ENCODE peak calls at places on chromosome 10, in six cellular contexts. U is GM23338; H is lung; M is fibroblast of lung; S is CD8-positive, alpha-beta T cell; I is aorta. P is an unnamed sample.

GRCh38 chr10:44973323-44974081 is 5.1 kb downstream of the DEPP1 start:
- DNase-seq in I (peak; percentile 46), H (no peak), S (no peak), M (no peak), U (peak; percentile 64), P (no peak)

GRCh38 chr10:85977642-85978041 is 389.0 kb downstream of the GRID1 start:
- DNase-seq in S (no peak), U (no peak), M (no peak), I (no peak), H (no peak), P (no peak)

GRCh38 chr10:4074559-4075407 is 289.8 kb upstream of the KLF6 start:
- DNase-seq in U (no peak), M (no peak), S (no peak), I (no peak), H (no peak), P (no peak)

GRCh38 chr10:97053285-97053684 is 132.5 kb downstream of the SLIT1 start:
- DNase-seq in H (no peak), I (no peak), M (no peak), U (no peak), S (no peak), P (no peak)

GRCh38 chr10:19816420-19817250 is at the start of gene PLXDC2:
- DNase-seq in M (peak; percentile 66), S (no peak), I (peak; percentile 81), U (peak; percentile 61), H (peak; percentile 52), P (no peak)

GRCh38 chr10:13893926-13894325 is 307.2 kb downstream of the PRPF18 start:
- DNase-seq in I (no peak), H (no peak), M (no peak), S (no peak), U (peak; percentile 44), P (no peak)

GRCh38 chr10:78973901-78974408 is 94.8 kb upstream of the ZMIZ1 start:
- DNase-seq in H (peak; percentile 69), U (peak; percentile 90), S (peak; percentile 70), I (peak; percentile 74), M (peak; percentile 66), P (no peak)

GRCh38 chr10:48656241-48656921 is 28.3 kb upstream of the WDFY4 start:
- DNase-seq in U (peak; percentile 92), I (peak; percentile 95), M (peak; percentile 91), S (peak; percentile 87), H (peak; percentile 92), P (peak; percentile 65)

GRCh38 chr10:21184216-21184615 is 287.1 kb upstream of the NEBL start:
- DNase-seq in M (peak; percentile 48), U (no peak), S (no peak), I (no peak), H (no peak), P (peak; percentile 16)

GRCh38 chr10:133445751-133446708 is 7.7 kb upstream of the SCART1 start:
- DNase-seq in H (peak; percentile 25), M (no peak), I (peak; percentile 43), U (no peak), S (no peak), P (no peak)

GRCh38 chr10:44383749-44384600 is 922 bp downstream of the CXCL12 start:
- DNase-seq in U (peak; percentile 63), H (no peak), M (peak; percentile 42), I (peak; percentile 62), S (peak; percentile 37), P (no peak)

GRCh38 chr10:94403034-94403822 is 887 bp downstream of the TBC1D12 start:
- DNase-seq in H (peak; percentile 72), S (peak; percentile 49), M (peak; percentile 70), U (peak; percentile 62), I (peak; percentile 79), P (peak; percentile 39)

GRCh38 chr10:59757966-59758365 is 4.7 kb upstream of the MRLN start:
- DNase-seq in S (no peak), U (no peak), M (peak; percentile 10), H (no peak), I (no peak), P (peak; percentile 2)

GRCh38 chr10:95133016-95133752 is 60.9 kb upstream of the ACSM6 start:
- DNase-seq in H (peak; percentile 88), I (peak; percentile 75), U (peak; percentile 96), S (peak; percentile 71), M (peak; percentile 79), P (peak; percentile 7)

GRCh38 chr10:50544857-50545429 is 78.8 kb downstream of the SGMS1 start:
- DNase-seq in H (no peak), M (no peak), S (no peak), I (no peak), U (no peak), P (no peak)

GRCh38 chr10:21257919-21258318 is 267.6 kb downstream of the SKIDA1 start:
- DNase-seq in I (no peak), H (no peak), U (no peak), M (no peak), S (no peak), P (no peak)

GRCh38 chr10:81884856-81885255 is 9.9 kb downstream of the NRG3 start:
- DNase-seq in I (no peak), H (no peak), S (no peak), M (no peak), U (no peak), P (no peak)

GRCh38 chr10:68727146-68727545 is 6.1 kb downstream of the CCAR1 start:
- DNase-seq in M (no peak), I (no peak), U (no peak), H (no peak), S (no peak), P (no peak)
- H3K36me3 ChIP-seq in M (peaks cover 17% of the 10 kb centered on the region), I (peaks cover 5% of the 10 kb centered on the region), U (peaks cover 78% of the 10 kb centered on the region), H (peaks cover 28% of the 10 kb centered on the region), S (peaks cover 28% of the 10 kb centered on the region), P (peaks cover 2% of the 10 kb centered on the region)

GRCh38 chr10:14904864-14905263 is 26.2 kb downstream of the SUV39H2 start:
- DNase-seq in S (no peak), H (no peak), U (no peak), I (no peak), M (no peak), P (no peak)
- H3K36me3 ChIP-seq in S (peaks cover 18% of the 10 kb centered on the region), H (peaks cover 8% of the 10 kb centered on the region), U (peaks cover 52% of the 10 kb centered on the region), I (no peaks in the 10 kb centered on the region), M (peaks cover 8% of the 10 kb centered on the region), P (no peaks in the 10 kb centered on the region)

DNA sequence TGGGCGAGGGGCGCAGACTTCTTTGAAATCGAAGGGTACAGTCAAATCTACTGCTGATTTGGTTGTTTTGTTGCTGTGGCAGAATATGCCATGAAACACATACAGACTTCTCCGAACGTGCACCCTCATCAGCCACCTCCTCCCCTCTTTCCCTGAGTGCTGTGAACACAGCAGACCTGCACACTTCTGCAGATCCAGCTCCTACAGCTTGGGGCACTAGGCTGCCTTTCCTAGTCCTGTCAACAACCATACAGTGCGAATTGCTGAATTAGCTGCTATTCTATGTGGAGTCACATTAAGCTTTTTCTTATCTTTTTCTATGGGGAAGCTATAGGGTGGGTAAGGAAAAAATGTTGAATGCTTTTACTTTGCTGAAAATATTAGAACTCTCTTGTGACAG is 57.5 kb downstream of the COL17A1 start:
- DNase-seq in I (no peak), H (no peak), U (peak; percentile 70), S (no peak), M (peak; percentile 31), P (no peak)
- H3K36me3 ChIP-seq in I (peaks cover 3% of the 10 kb centered on the region), H (peaks cover 27% of the 10 kb centered on the region), U (no peaks in the 10 kb centered on the region), S (peaks cover 26% of the 10 kb centered on the region), M (peaks cover 7% of the 10 kb centered on the region), P (no peaks in the 10 kb centered on the region)

GRCh38 chr10:100216006-100216405 is 13.4 kb downstream of the CHUK start:
- DNase-seq in H (no peak), I (no peak), M (no peak), S (no peak), U (no peak), P (no peak)
- H3K36me3 ChIP-seq in H (peaks cover 20% of the 10 kb centered on the region), I (peaks cover 2% of the 10 kb centered on the region), M (peaks cover 4% of the 10 kb centered on the region), S (peaks cover 18% of the 10 kb centered on the region), U (peaks cover 49% of the 10 kb centered on the region), P (no peaks in the 10 kb centered on the region)

DNA sequence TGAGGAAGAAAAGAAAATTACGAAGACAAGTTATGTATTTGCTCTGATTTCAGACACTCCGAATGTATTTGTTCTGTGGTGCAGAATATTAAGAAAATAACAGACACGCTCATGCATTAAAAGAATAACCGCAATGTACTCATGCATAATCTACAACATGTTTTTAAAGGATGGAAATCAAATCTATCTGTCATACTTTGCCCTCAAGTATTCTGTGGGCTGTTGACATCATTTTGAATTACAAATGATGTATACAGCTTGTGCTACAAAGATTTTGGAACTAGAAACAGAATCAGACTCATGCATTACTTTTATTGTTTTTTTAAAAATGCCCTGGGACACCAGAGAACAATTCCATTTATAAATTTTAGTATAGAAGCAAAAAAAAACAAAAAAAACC is 69.9 kb downstream of the APBB1IP start:
- DNase-seq in S (no peak), U (no peak), I (no peak), H (no peak), M (no peak), P (no peak)
- H3K36me3 ChIP-seq in S (peaks cover 17% of the 10 kb centered on the region), U (no peaks in the 10 kb centered on the region), I (no peaks in the 10 kb centered on the region), H (peaks cover 3% of the 10 kb centered on the region), M (no peaks in the 10 kb centered on the region), P (no peaks in the 10 kb centered on the region)

GRCh38 chr10:1589257-1589656 is 148.1 kb downstream of the ADARB2 start:
- DNase-seq in H (no peak), U (no peak), S (no peak), I (no peak), M (no peak), P (no peak)
- H3K36me3 ChIP-seq in H (no peaks in the 10 kb centered on the region), U (no peaks in the 10 kb centered on the region), S (no peaks in the 10 kb centered on the region), I (no peaks in the 10 kb centered on the region), M (no peaks in the 10 kb centered on the region), P (no peaks in the 10 kb centered on the region)

GRCh38 chr10:125739994-125740679 is 20.6 kb downstream of the EDRF1 start:
- DNase-seq in H (no peak), S (no peak), U (no peak), I (no peak), M (no peak), P (no peak)
- H3K36me3 ChIP-seq in H (peaks cover 32% of the 10 kb centered on the region), S (peaks cover 50% of the 10 kb centered on the region), U (peaks cover 61% of the 10 kb centered on the region), I (peaks cover 16% of the 10 kb centered on the region), M (peaks cover 8% of the 10 kb centered on the region), P (peaks cover 2% of the 10 kb centered on the region)

GRCh38 chr10:102470579-102471546 is 19.5 kb upstream of the C10orf95 start:
- DNase-seq in U (no peak), S (no peak), I (no peak), H (no peak), M (no peak), P (no peak)

GRCh38 chr10:102479651-102480050 is 22.9 kb downstream of the ACTR1A start:
- DNase-seq in U (no peak), M (no peak), H (no peak), I (peak; percentile 26), S (no peak), P (no peak)

GRCh38 chr10:102473445-102474331 is 22.3 kb upstream of the C10orf95 start:
- DNase-seq in H (no peak), U (no peak), S (peak; percentile 74), M (no peak), I (no peak), P (no peak)

GRCh38 chr10:102476466-102477141 is 25.3 kb upstream of the C10orf95 start:
- DNase-seq in U (no peak), I (peak; percentile 36), M (no peak), S (no peak), H (peak; percentile 77), P (no peak)

DNA sequence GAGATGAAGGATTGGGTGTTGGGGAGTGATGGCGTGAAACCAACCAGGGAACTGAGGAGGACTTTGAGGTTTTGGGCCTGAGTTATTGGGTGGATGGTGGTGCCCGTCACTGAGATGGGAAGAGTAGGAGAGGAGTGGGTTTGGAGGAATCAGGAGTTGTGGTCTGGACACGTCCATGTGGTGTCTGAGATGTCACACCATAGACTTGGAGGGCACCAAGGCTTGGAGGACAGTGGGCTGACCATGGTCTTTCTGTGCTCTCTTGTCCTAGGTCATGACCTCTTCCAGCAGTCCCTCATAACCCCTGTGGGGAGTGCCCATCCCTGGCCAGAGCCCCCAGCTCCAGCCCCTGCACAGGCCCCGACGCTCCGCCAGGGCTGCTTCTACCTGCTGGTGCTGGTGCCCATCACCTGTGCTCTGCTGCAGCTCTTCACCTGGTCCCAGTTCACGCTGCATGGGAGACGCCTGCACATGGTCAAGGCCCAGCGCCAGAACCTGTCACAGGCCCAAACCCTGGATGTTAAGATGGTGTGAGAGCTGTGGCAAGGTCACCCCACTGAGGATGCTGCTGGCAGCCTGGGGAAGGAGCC is 24.2 kb upstream of the C10orf95 start:
- DNase-seq in S (no peak), I (no peak), U (no peak), H (no peak), M (no peak), P (no peak)
- H3K36me3 ChIP-seq in S (no peaks in the 10 kb centered on the region), I (no peaks in the 10 kb centered on the region), U (no peaks in the 10 kb centered on the region), H (peaks cover 32% of the 10 kb centered on the region), M (peaks cover 5% of the 10 kb centered on the region), P (no peaks in the 10 kb centered on the region)

P was measured in kidney epithelial cell.